ENCODE peak calls at places on chromosomes 16 and 17, in seven cellular contexts. One of them, this sample, is unnamed.

GRCh38 chr17:57293077-57293476 is 36.8 kb downstream of the MSI2 start:
- DNase-seq in OCI-LY7: no peak
- DNase-seq in germinal center: no peak
- DNase-seq in kidney epithelial cell: peak; percentile 77
- DNase-seq in NCI-H345: no peak
- DNase-seq in KBM-7: no peak
- DNase-seq in fibroblast of villous mesenchyme: no peak
- DNase-seq in this sample: peak; percentile 88

GRCh38 chr17:55266051-55266957 is 1.5 kb downstream of the HLF start:
- DNase-seq in germinal center: no peak
- DNase-seq in OCI-LY7: no peak
- DNase-seq in fibroblast of villous mesenchyme: no peak
- DNase-seq in NCI-H345: no peak
- DNase-seq in kidney epithelial cell: no peak
- DNase-seq in KBM-7: no peak
- DNase-seq in this sample: no peak

GRCh38 chr16:11706180-11706742 is 36.4 kb downstream of the TXNDC11 start:
- DNase-seq in germinal center: no peak
- DNase-seq in NCI-H345: no peak
- DNase-seq in fibroblast of villous mesenchyme: no peak
- DNase-seq in kidney epithelial cell: no peak
- DNase-seq in OCI-LY7: peak; percentile 45
- DNase-seq in KBM-7: no peak
- DNase-seq in this sample: no peak

GRCh38 chr16:20203277-20203676 is 124.0 kb downstream of the GP2 start:
- DNase-seq in kidney epithelial cell: no peak
- DNase-seq in germinal center: no peak
- DNase-seq in OCI-LY7: no peak
- DNase-seq in fibroblast of villous mesenchyme: no peak
- DNase-seq in NCI-H345: no peak
- DNase-seq in KBM-7: no peak
- DNase-seq in this sample: no peak

GRCh38 chr17:79931517-79932309 is 92.5 kb upstream of the CBX4 start:
- DNase-seq in KBM-7: no peak
- DNase-seq in NCI-H345: no peak
- DNase-seq in kidney epithelial cell: no peak
- DNase-seq in germinal center: no peak
- DNase-seq in OCI-LY7: no peak
- DNase-seq in fibroblast of villous mesenchyme: no peak
- DNase-seq in this sample: no peak

GRCh38 chr17:59829217-59830006 is 63.3 kb downstream of the TUBD1 start:
- DNase-seq in KBM-7: peak; percentile 93
- DNase-seq in germinal center: peak; percentile 61
- DNase-seq in NCI-H345: peak; percentile 50
- DNase-seq in fibroblast of villous mesenchyme: peak; percentile 99
- DNase-seq in kidney epithelial cell: peak; percentile 98
- DNase-seq in OCI-LY7: peak; percentile 94
- DNase-seq in this sample: peak; percentile 99

GRCh38 chr16:73058221-73058615 is 10.3 kb upstream of the ZFHX3 start:
- DNase-seq in OCI-LY7: peak; percentile 72
- DNase-seq in fibroblast of villous mesenchyme: no peak
- DNase-seq in NCI-H345: peak; percentile 19
- DNase-seq in germinal center: peak; percentile 76
- DNase-seq in KBM-7: peak; percentile 47
- DNase-seq in kidney epithelial cell: no peak
- DNase-seq in this sample: no peak

GRCh38 chr16:68378436-68379415 is 67.9 kb downstream of the PRMT7 start:
- DNase-seq in KBM-7: peak; percentile 57
- DNase-seq in germinal center: no peak
- DNase-seq in fibroblast of villous mesenchyme: no peak
- DNase-seq in NCI-H345: no peak
- DNase-seq in OCI-LY7: no peak
- DNase-seq in kidney epithelial cell: no peak
- DNase-seq in this sample: no peak

GRCh38 chr16:89052824-89053724 is 40.6 kb upstream of the ACSF3 start:
- DNase-seq in OCI-LY7: no peak
- DNase-seq in germinal center: no peak
- DNase-seq in KBM-7: peak; percentile 81
- DNase-seq in NCI-H345: peak; percentile 85
- DNase-seq in kidney epithelial cell: no peak
- DNase-seq in fibroblast of villous mesenchyme: no peak
- DNase-seq in this sample: no peak

GRCh38 chr17:8051831-8052230 is 13.0 kb downstream of the ALOX15B start:
- DNase-seq in OCI-LY7: no peak
- DNase-seq in germinal center: no peak
- DNase-seq in kidney epithelial cell: no peak
- DNase-seq in KBM-7: no peak
- DNase-seq in fibroblast of villous mesenchyme: no peak
- DNase-seq in NCI-H345: no peak
- DNase-seq in this sample: no peak

GRCh38 chr16:28910046-28911031 is 14.7 kb downstream of the RABEP2 start:
- DNase-seq in germinal center: no peak
- DNase-seq in fibroblast of villous mesenchyme: no peak
- DNase-seq in OCI-LY7: peak; percentile 71
- DNase-seq in kidney epithelial cell: no peak
- DNase-seq in NCI-H345: no peak
- DNase-seq in KBM-7: no peak
- DNase-seq in this sample: peak; percentile 75

GRCh38 chr17:82198092-82198491 is 14.6 kb downstream of the CCDC57 start:
- DNase-seq in fibroblast of villous mesenchyme: no peak
- DNase-seq in KBM-7: no peak
- DNase-seq in OCI-LY7: no peak
- DNase-seq in germinal center: no peak
- DNase-seq in NCI-H345: no peak
- DNase-seq in kidney epithelial cell: no peak
- DNase-seq in this sample: no peak

GRCh38 chr17:29546085-29546484 is 20.8 kb downstream of the ABHD15 start:
- DNase-seq in kidney epithelial cell: no peak
- DNase-seq in OCI-LY7: no peak
- DNase-seq in germinal center: no peak
- DNase-seq in fibroblast of villous mesenchyme: peak; percentile 34
- DNase-seq in KBM-7: no peak
- DNase-seq in NCI-H345: no peak
- DNase-seq in this sample: no peak

GRCh38 chr17:52666264-52666663 is 507.8 kb upstream of the CA10 start:
- DNase-seq in fibroblast of villous mesenchyme: no peak
- DNase-seq in OCI-LY7: no peak
- DNase-seq in NCI-H345: no peak
- DNase-seq in KBM-7: no peak
- DNase-seq in kidney epithelial cell: no peak
- DNase-seq in germinal center: no peak
- DNase-seq in this sample: no peak

GRCh38 chr17:79338142-79338541 is 263.5 kb downstream of the ENGASE start:
- DNase-seq in germinal center: no peak
- DNase-seq in kidney epithelial cell: no peak
- DNase-seq in OCI-LY7: peak; percentile 38
- DNase-seq in KBM-7: no peak
- DNase-seq in fibroblast of villous mesenchyme: no peak
- DNase-seq in NCI-H345: no peak
- DNase-seq in this sample: no peak

GRCh38 chr16:63461248-63461841 is 1425.1 kb upstream of the CDH8 start:
- DNase-seq in fibroblast of villous mesenchyme: peak; percentile 23
- DNase-seq in NCI-H345: peak; percentile 43
- DNase-seq in OCI-LY7: peak; percentile 45
- DNase-seq in germinal center: no peak
- DNase-seq in kidney epithelial cell: peak; percentile 7
- DNase-seq in KBM-7: peak; percentile 4
- DNase-seq in this sample: peak; percentile 12

GRCh38 chr17:81440511-81441244 is 45.4 kb downstream of the BAHCC1 start:
- DNase-seq in NCI-H345: peak; percentile 16
- DNase-seq in fibroblast of villous mesenchyme: no peak
- DNase-seq in kidney epithelial cell: no peak
- DNase-seq in germinal center: peak; percentile 70
- DNase-seq in OCI-LY7: peak; percentile 81
- DNase-seq in KBM-7: peak; percentile 69
- DNase-seq in this sample: no peak

GRCh38 chr16:22192261-22193133 is 13.6 kb upstream of the EEF2K start:
- DNase-seq in germinal center: peak; percentile 59
- DNase-seq in kidney epithelial cell: no peak
- DNase-seq in fibroblast of villous mesenchyme: peak; percentile 98
- DNase-seq in NCI-H345: no peak
- DNase-seq in OCI-LY7: peak; percentile 35
- DNase-seq in KBM-7: peak; percentile 90
- DNase-seq in this sample: no peak

GRCh38 chr17:77234695-77235094 is 93.9 kb downstream of the SEC14L1 start:
- DNase-seq in OCI-LY7: no peak
- DNase-seq in NCI-H345: no peak
- DNase-seq in fibroblast of villous mesenchyme: no peak
- DNase-seq in KBM-7: no peak
- DNase-seq in germinal center: no peak
- DNase-seq in kidney epithelial cell: no peak
- DNase-seq in this sample: no peak

GRCh38 chr17:8019161-8019560 is 16.7 kb downstream of the GUCY2D start:
- DNase-seq in NCI-H345: no peak
- DNase-seq in kidney epithelial cell: no peak
- DNase-seq in fibroblast of villous mesenchyme: no peak
- DNase-seq in KBM-7: no peak
- DNase-seq in germinal center: no peak
- DNase-seq in OCI-LY7: no peak
- DNase-seq in this sample: no peak

GRCh38 chr17:76720941-76721340 is 5.5 kb downstream of the JMJD6 start:
- DNase-seq in kidney epithelial cell: no peak
- DNase-seq in germinal center: no peak
- DNase-seq in OCI-LY7: no peak
- DNase-seq in NCI-H345: no peak
- DNase-seq in fibroblast of villous mesenchyme: no peak
- DNase-seq in KBM-7: no peak
- DNase-seq in this sample: no peak

GRCh38 chr16:4580245-4580644 is 24.1 kb downstream of the C16orf96 start:
- DNase-seq in KBM-7: no peak
- DNase-seq in kidney epithelial cell: no peak
- DNase-seq in fibroblast of villous mesenchyme: no peak
- DNase-seq in germinal center: no peak
- DNase-seq in NCI-H345: no peak
- DNase-seq in OCI-LY7: no peak
- DNase-seq in this sample: peak; percentile 15

GRCh38 chr16:11100239-11100750 is 155.7 kb downstream of the SOCS1 start:
- DNase-seq in fibroblast of villous mesenchyme: peak; percentile 100
- DNase-seq in KBM-7: peak; percentile 44
- DNase-seq in kidney epithelial cell: no peak
- DNase-seq in OCI-LY7: peak; percentile 34
- DNase-seq in germinal center: peak; percentile 37
- DNase-seq in NCI-H345: no peak
- DNase-seq in this sample: peak; percentile 72

GRCh38 chr16:74740795-74741304 is 33.8 kb downstream of the FA2H start:
- DNase-seq in OCI-LY7: no peak
- DNase-seq in NCI-H345: no peak
- DNase-seq in kidney epithelial cell: no peak
- DNase-seq in germinal center: no peak
- DNase-seq in KBM-7: no peak
- DNase-seq in fibroblast of villous mesenchyme: no peak
- DNase-seq in this sample: no peak

GRCh38 chr17:8020251-8020650 is 17.8 kb downstream of the GUCY2D start:
- DNase-seq in OCI-LY7: no peak
- DNase-seq in fibroblast of villous mesenchyme: no peak
- DNase-seq in germinal center: no peak
- DNase-seq in kidney epithelial cell: no peak
- DNase-seq in NCI-H345: no peak
- DNase-seq in KBM-7: no peak
- DNase-seq in this sample: no peak

GRCh38 chr17:74853048-74853397 is 6.7 kb downstream of the GRIN2C start:
- DNase-seq in KBM-7: no peak
- DNase-seq in OCI-LY7: no peak
- DNase-seq in NCI-H345: no peak
- DNase-seq in germinal center: no peak
- DNase-seq in fibroblast of villous mesenchyme: no peak
- DNase-seq in kidney epithelial cell: no peak
- DNase-seq in this sample: no peak

GRCh38 chr17:81371910-81372760 is 23.1 kb upstream of the BAHCC1 start:
- DNase-seq in germinal center: no peak
- DNase-seq in KBM-7: no peak
- DNase-seq in fibroblast of villous mesenchyme: peak; percentile 56
- DNase-seq in OCI-LY7: no peak
- DNase-seq in NCI-H345: no peak
- DNase-seq in kidney epithelial cell: no peak
- DNase-seq in this sample: no peak

GRCh38 chr17:40694584-40694983 is 9.0 kb downstream of the KRT24 start:
- DNase-seq in OCI-LY7: no peak
- DNase-seq in kidney epithelial cell: no peak
- DNase-seq in NCI-H345: no peak
- DNase-seq in fibroblast of villous mesenchyme: no peak
- DNase-seq in KBM-7: no peak
- DNase-seq in germinal center: no peak
- DNase-seq in this sample: no peak

GRCh38 chr17:78253946-78254672 is 22.7 kb downstream of the TMEM235 start:
- DNase-seq in OCI-LY7: peak; percentile 88
- DNase-seq in KBM-7: peak; percentile 83
- DNase-seq in NCI-H345: peak; percentile 91
- DNase-seq in kidney epithelial cell: no peak
- DNase-seq in fibroblast of villous mesenchyme: peak; percentile 83
- DNase-seq in germinal center: peak; percentile 84
- DNase-seq in this sample: no peak

GRCh38 chr16:49652441-49653175 is 203.3 kb downstream of the ZNF423 start:
- DNase-seq in KBM-7: no peak
- DNase-seq in fibroblast of villous mesenchyme: peak; percentile 19
- DNase-seq in kidney epithelial cell: peak; percentile 56
- DNase-seq in NCI-H345: no peak
- DNase-seq in OCI-LY7: no peak
- DNase-seq in germinal center: no peak
- DNase-seq in this sample: no peak

GRCh38 chr17:83171661-83172060 is 92.3 kb downstream of the METRNL start:
- DNase-seq in KBM-7: no peak
- DNase-seq in fibroblast of villous mesenchyme: no peak
- DNase-seq in germinal center: no peak
- DNase-seq in NCI-H345: no peak
- DNase-seq in OCI-LY7: no peak
- DNase-seq in kidney epithelial cell: no peak
- DNase-seq in this sample: no peak

GRCh38 chr17:9977175-9977574 is 72.1 kb upstream of the RCVRN start:
- DNase-seq in KBM-7: no peak
- DNase-seq in kidney epithelial cell: no peak
- DNase-seq in NCI-H345: no peak
- DNase-seq in OCI-LY7: no peak
- DNase-seq in germinal center: no peak
- DNase-seq in fibroblast of villous mesenchyme: no peak
- DNase-seq in this sample: no peak

GRCh38 chr16:67024384-67024896 is 4.5 kb upstream of the CBFB start:
- DNase-seq in NCI-H345: no peak
- DNase-seq in kidney epithelial cell: no peak
- DNase-seq in fibroblast of villous mesenchyme: no peak
- DNase-seq in OCI-LY7: no peak
- DNase-seq in germinal center: no peak
- DNase-seq in KBM-7: no peak
- DNase-seq in this sample: no peak

GRCh38 chr16:11992594-11993524 is 16.3 kb downstream of the SNX29 start:
- DNase-seq in KBM-7: no peak
- DNase-seq in kidney epithelial cell: no peak
- DNase-seq in OCI-LY7: no peak
- DNase-seq in germinal center: no peak
- DNase-seq in NCI-H345: no peak
- DNase-seq in fibroblast of villous mesenchyme: no peak
- DNase-seq in this sample: no peak

GRCh38 chr16:3907586-3907985 is 27.1 kb upstream of the CREBBP start:
- DNase-seq in OCI-LY7: no peak
- DNase-seq in germinal center: no peak
- DNase-seq in KBM-7: no peak
- DNase-seq in NCI-H345: peak; percentile 20
- DNase-seq in kidney epithelial cell: no peak
- DNase-seq in fibroblast of villous mesenchyme: no peak
- DNase-seq in this sample: no peak

GRCh38 chr17:39178516-39178915 is 12.6 kb upstream of the ARL5C start:
- DNase-seq in kidney epithelial cell: no peak
- DNase-seq in OCI-LY7: no peak
- DNase-seq in NCI-H345: no peak
- DNase-seq in KBM-7: no peak
- DNase-seq in germinal center: no peak
- DNase-seq in fibroblast of villous mesenchyme: peak; percentile 62
- DNase-seq in this sample: peak; percentile 55

GRCh38 chr16:72122916-72123315 is 29.3 kb downstream of the DHX38 start:
- DNase-seq in fibroblast of villous mesenchyme: no peak
- DNase-seq in KBM-7: no peak
- DNase-seq in kidney epithelial cell: no peak
- DNase-seq in germinal center: no peak
- DNase-seq in OCI-LY7: no peak
- DNase-seq in NCI-H345: no peak
- DNase-seq in this sample: no peak

GRCh38 chr16:7597677-7598076 is 265.0 kb downstream of the RBFOX1 start:
- DNase-seq in KBM-7: no peak
- DNase-seq in NCI-H345: no peak
- DNase-seq in germinal center: no peak
- DNase-seq in fibroblast of villous mesenchyme: no peak
- DNase-seq in kidney epithelial cell: peak; percentile 47
- DNase-seq in OCI-LY7: no peak
- DNase-seq in this sample: no peak